ENCODE peak calls at places on chromosomes 13 and 19, in six cellular contexts. One of them, this sample, is unnamed.
A peak's percentile ranks its signal among the peaks of the same experiment; 100 is the strongest.

GRCh38 chr19:34265221-34265650 is 10.9 kb downstream of the GARRE1 start:
- DNase-seq in activated CD8-positive, alpha-beta T cell treated with anti-CD3 and anti-CD28 coated beads for 36 hours: no peak
- DNase-seq in HAP-1: no peak
- DNase-seq in osteocyte: no peak
- DNase-seq in SHP77: no peak
- DNase-seq in NCI-H1436: no peak
- DNase-seq in this sample: no peak

GRCh38 chr13:30880151-30880551 is 25.9 kb upstream of the MEDAG start:
- DNase-seq in SHP77: no peak
- DNase-seq in HAP-1: no peak
- DNase-seq in osteocyte: peak; percentile 19
- DNase-seq in NCI-H1436: no peak
- DNase-seq in activated CD8-positive, alpha-beta T cell treated with anti-CD3 and anti-CD28 coated beads for 36 hours: no peak
- DNase-seq in this sample: no peak

GRCh38 chr13:98751397-98752110 is 918 bp downstream of the SLC15A1 start:
- DNase-seq in SHP77: no peak
- DNase-seq in NCI-H1436: no peak
- DNase-seq in activated CD8-positive, alpha-beta T cell treated with anti-CD3 and anti-CD28 coated beads for 36 hours: no peak
- DNase-seq in osteocyte: no peak
- DNase-seq in HAP-1: no peak
- DNase-seq in this sample: no peak

GRCh38 chr19:46958542-46958941 is 61.1 kb upstream of the NPAS1 start:
- DNase-seq in SHP77: no peak
- DNase-seq in activated CD8-positive, alpha-beta T cell treated with anti-CD3 and anti-CD28 coated beads for 36 hours: peak; percentile 68
- DNase-seq in osteocyte: no peak
- DNase-seq in HAP-1: no peak
- DNase-seq in NCI-H1436: no peak
- DNase-seq in this sample: no peak

GRCh38 chr19:54420383-54421168 is 5.3 kb downstream of the TTYH1 start:
- DNase-seq in SHP77: no peak
- DNase-seq in osteocyte: no peak
- DNase-seq in activated CD8-positive, alpha-beta T cell treated with anti-CD3 and anti-CD28 coated beads for 36 hours: no peak
- DNase-seq in HAP-1: peak; percentile 50
- DNase-seq in NCI-H1436: no peak
- DNase-seq in this sample: no peak

GRCh38 chr19:21483589-21484170 is 21.7 kb upstream of the ZNF429 start:
- DNase-seq in osteocyte: no peak
- DNase-seq in activated CD8-positive, alpha-beta T cell treated with anti-CD3 and anti-CD28 coated beads for 36 hours: peak; percentile 77
- DNase-seq in HAP-1: no peak
- DNase-seq in SHP77: no peak
- DNase-seq in NCI-H1436: no peak
- DNase-seq in this sample: no peak

GRCh38 chr13:113001251-113002140 is 32.5 kb downstream of the MCF2L start:
- DNase-seq in NCI-H1436: peak; percentile 84
- DNase-seq in HAP-1: peak; percentile 22
- DNase-seq in SHP77: peak; percentile 96
- DNase-seq in osteocyte: no peak
- DNase-seq in activated CD8-positive, alpha-beta T cell treated with anti-CD3 and anti-CD28 coated beads for 36 hours: no peak
- DNase-seq in this sample: no peak

GRCh38 chr19:19171821-19172532 is 1.9 kb upstream of the MEF2B start:
- DNase-seq in NCI-H1436: peak; percentile 5
- DNase-seq in osteocyte: no peak
- DNase-seq in activated CD8-positive, alpha-beta T cell treated with anti-CD3 and anti-CD28 coated beads for 36 hours: no peak
- DNase-seq in HAP-1: no peak
- DNase-seq in SHP77: peak; percentile 40
- DNase-seq in this sample: no peak

GRCh38 chr19:11797491-11797890 is 832 bp upstream of the ZNF491 start:
- DNase-seq in osteocyte: peak; percentile 90
- DNase-seq in NCI-H1436: peak; percentile 91
- DNase-seq in SHP77: peak; percentile 94
- DNase-seq in activated CD8-positive, alpha-beta T cell treated with anti-CD3 and anti-CD28 coated beads for 36 hours: peak; percentile 89
- DNase-seq in HAP-1: peak; percentile 13
- DNase-seq in this sample: peak; percentile 93

GRCh38 chr19:18306903-18307681 is 15.8 kb downstream of the LSM4 start:
- DNase-seq in osteocyte: no peak
- DNase-seq in activated CD8-positive, alpha-beta T cell treated with anti-CD3 and anti-CD28 coated beads for 36 hours: peak; percentile 78
- DNase-seq in SHP77: no peak
- DNase-seq in HAP-1: no peak
- DNase-seq in NCI-H1436: no peak
- DNase-seq in this sample: no peak

GRCh38 chr13:27309401-27309958 is 38.9 kb downstream of the RASL11A start:
- DNase-seq in activated CD8-positive, alpha-beta T cell treated with anti-CD3 and anti-CD28 coated beads for 36 hours: no peak
- DNase-seq in HAP-1: no peak
- DNase-seq in NCI-H1436: no peak
- DNase-seq in SHP77: no peak
- DNase-seq in osteocyte: no peak
- DNase-seq in this sample: no peak